ENCODE peak calls at places on chromosomes 4 and X, in six cellular contexts. M is tibial artery, X is endodermal cell, J is DND-41, I is upper lobe of right lung, G is cardiac muscle cell. B is an unnamed sample. For H3K4me1 and H3K9me3, the result is how much of the 10 kb centered on the place peaks cover.

GRCh38 chrX:100649550-100650356 is 5.8 kb downstream of the SRPX2 start:
- DNase-seq in G (peak), J (no peak), X (peak), I (peak), M (peak), B (no peak)

GRCh38 chrX:97898798-97899197 is 1015.1 kb downstream of the RPA4 start:
- DNase-seq in X (no peak), J (no peak), M (no peak), G (no peak), I (no peak), B (no peak)

GRCh38 chrX:151938172-151938571 is 25.5 kb downstream of the MAGEA4 start:
- DNase-seq in I (no peak), M (no peak), J (no peak), X (no peak), G (no peak), B (no peak)

GRCh38 chr4:122771724-122772123 is 39.2 kb downstream of the BBS12 start:
- DNase-seq in M (no peak), I (no peak), G (no peak), X (no peak), J (no peak), B (no peak)

GRCh38 chr4:97656034-97656720 is 487.1 kb downstream of the STPG2 start:
- DNase-seq in X (no peak), G (no peak), J (no peak), M (no peak), I (no peak), B (no peak)

GRCh38 chrX:124328765-124329164 is 3.7 kb upstream of the TEX13D start:
- DNase-seq in G (no peak), I (no peak), M (no peak), X (no peak), J (no peak), B (no peak)

GRCh38 chrX:47515941-47516649 is 33.1 kb upstream of the ZNF41 start:
- DNase-seq in X (no peak), M (no peak), J (no peak), I (no peak), G (no peak), B (no peak)

GRCh38 chrX:49184294-49185061 is 1.7 kb downstream of the PRICKLE3 start:
- DNase-seq in G (peak), I (peak), M (peak), X (peak), J (no peak), B (no peak)

GRCh38 chrX:15745179-15745578 is 7.1 kb downstream of the CA5B start:
- DNase-seq in M (no peak), J (no peak), G (no peak), X (no peak), I (no peak), B (no peak)

GRCh38 chr4:153296424-153296823 is 48.1 kb upstream of the MND1 start:
- DNase-seq in X (no peak), M (no peak), G (no peak), J (no peak), I (no peak), B (no peak)

GRCh38 chrX:10325606-10326005 is 168.8 kb downstream of the CLCN4 start:
- DNase-seq in G (no peak), X (no peak), M (no peak), J (no peak), I (no peak), B (no peak)

GRCh38 chr4:53346920-53347852 is 18.7 kb downstream of the SCFD2 start:
- DNase-seq in X (no peak), J (no peak), G (no peak), M (no peak), I (no peak), B (no peak)

GRCh38 chrX:13015536-13016236 is 28.7 kb downstream of the FAM9C start:
- DNase-seq in M (no peak), X (no peak), G (no peak), J (no peak), I (no peak), B (no peak)

GRCh38 chr4:76752911-76753494 is 144.9 kb downstream of the SOWAHB start:
- DNase-seq in M (peak), G (no peak), I (no peak), J (no peak), X (no peak), B (no peak)

GRCh38 chr4:152239216-152239615 is 296.7 kb downstream of the FBXW7 start:
- DNase-seq in M (no peak), X (no peak), I (no peak), G (no peak), J (no peak), B (no peak)

GRCh38 chr4:26874110-26874509 is 13.5 kb downstream of the STIM2 start:
- DNase-seq in M (no peak), G (no peak), X (peak), J (no peak), I (no peak), B (no peak)
- H3K4me1 ChIP-seq in M (under half), G (under half), X (under half), J (under half), I (under half), B (half or more)

GRCh38 chr4:44965446-44966095 is 239.2 kb upstream of the GNPDA2 start:
- DNase-seq in I (no peak), X (no peak), J (no peak), G (no peak), M (no peak), B (no peak)

GRCh38 chr4:44961001-44961755 is 234.8 kb upstream of the GNPDA2 start:
- DNase-seq in G (no peak), M (no peak), J (no peak), X (no peak), I (no peak), B (no peak)
- H3K9me3 ChIP-seq in G (under half), M (under half), J (under half), X (under half), I (under half), B (under half)

DNA sequence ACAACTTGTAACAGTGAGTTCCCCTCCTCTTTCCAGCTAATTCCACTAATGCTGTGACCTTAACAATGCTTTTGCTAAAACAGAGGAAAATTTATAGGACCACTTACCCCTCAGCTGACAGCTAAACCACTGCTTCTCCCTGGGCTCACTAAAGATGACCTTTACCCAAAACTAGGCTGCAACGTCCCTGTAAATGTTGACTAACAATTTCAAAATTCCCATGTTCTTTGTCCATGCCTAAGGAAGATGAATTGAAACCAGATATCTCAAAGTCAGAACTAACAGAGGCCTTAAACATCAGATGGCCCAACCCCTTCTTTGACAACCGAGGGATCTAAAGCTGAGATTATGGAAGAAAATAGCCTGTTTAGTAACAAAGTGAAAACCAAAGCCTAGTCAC is 32.5 kb downstream of the AFAP1 start:
- DNase-seq in J (no peak), I (no peak), M (no peak), X (no peak), G (no peak), B (no peak)
- H3K4me1 ChIP-seq in J (under half), I (half or more), M (under half), X (under half), G (half or more), B (under half)

DNA sequence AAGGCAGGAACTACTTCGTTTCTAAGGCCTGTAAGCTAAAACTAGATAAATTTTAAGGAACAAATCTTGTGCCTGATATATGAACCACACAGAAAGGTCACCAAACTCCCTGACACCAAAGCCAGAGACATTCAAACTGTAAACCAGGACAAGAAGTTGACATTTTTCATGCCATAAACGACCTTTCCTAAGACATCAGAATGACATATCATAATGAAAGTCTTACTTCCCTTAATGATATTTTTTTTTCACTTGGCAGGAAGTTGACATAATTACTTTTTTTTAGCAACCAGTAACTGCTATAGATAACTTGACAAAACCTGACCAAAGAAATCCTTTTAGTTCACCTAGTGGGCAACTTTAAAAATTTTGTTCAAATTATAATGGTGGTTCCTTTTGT is 231.5 kb upstream of the AGTR2 start:
- DNase-seq in J (no peak), M (no peak), I (no peak), G (no peak), X (no peak), B (no peak)
- H3K9me3 ChIP-seq in J (under half), M (under half), I (under half), G (under half), X (under half), B (under half)

DNA sequence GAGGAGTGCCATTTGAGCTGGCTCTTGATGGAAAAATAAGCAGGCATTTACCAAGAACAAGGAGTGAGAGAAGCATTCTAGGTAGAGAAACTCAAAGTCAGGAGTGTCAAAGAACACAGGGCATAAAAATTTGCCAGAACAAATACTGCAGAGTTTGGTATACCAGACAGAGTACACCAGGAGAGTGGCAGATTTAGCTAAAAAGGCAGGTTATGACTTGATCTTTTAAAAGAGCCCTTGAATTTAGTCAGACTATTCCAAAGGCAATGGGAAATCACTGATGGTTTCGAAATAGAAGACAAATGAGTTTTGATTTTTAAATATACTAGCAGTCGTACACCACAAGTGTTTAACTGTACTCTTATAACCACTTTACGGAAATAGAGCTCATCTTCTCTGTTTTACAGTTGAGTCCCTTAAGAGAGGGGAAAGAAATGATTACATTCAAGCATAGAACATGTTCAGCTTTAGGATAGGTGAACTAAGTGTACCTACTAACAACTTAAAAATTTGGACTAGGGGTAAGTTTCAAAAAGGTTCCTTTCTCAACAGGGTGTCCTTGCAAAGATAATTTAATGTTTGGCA is 10.2 kb downstream of the UBE2D3 start:
- DNase-seq in J (no peak), M (no peak), X (no peak), G (no peak), I (no peak), B (no peak)
- H3K4me1 ChIP-seq in J (half or more), M (under half), X (under half), G (half or more), I (half or more), B (half or more)

GRCh38 chrX:135914404-135914803 is 20.9 kb downstream of the SAGE1 start:
- DNase-seq in J (no peak), X (no peak), M (no peak), I (no peak), G (no peak), B (no peak)
- H3K9me3 ChIP-seq in J (under half), X (under half), M (under half), I (under half), G (under half), B (under half)

DNA sequence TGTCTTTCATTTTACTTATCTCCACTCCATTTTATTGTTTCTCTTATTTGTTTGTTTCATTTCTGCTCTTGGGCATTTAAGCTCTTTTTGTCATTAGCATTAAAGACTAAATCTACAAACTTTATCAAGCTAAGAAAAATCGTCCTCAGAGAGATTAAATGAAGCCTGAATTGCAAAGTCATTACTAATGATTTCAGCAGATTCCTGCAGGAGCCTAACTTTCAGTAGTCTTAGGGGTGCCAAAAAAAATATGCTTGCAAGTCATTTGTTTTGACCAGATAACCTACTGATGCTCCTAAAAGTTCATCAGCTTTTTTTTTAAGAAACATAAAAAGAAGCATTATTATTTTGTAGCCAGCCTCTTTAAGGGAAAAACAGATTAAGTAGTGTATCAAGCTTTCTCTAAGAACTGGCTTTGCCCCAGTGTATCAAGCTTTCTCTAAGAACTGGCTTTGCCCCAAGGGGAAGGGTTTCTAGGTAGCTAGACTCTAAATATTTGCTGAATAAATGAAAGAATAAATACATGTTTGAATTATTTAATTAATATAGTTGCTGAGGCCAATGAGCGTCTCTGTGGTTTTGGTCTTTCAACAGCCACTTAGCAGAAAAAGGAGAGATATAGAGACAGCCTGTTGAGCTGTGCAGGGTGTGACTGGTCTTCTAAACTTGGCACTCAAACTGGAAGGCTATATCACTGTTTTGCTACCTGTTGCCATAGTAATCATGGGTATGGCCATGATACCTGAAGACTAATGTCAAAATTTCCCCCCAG is 174.2 kb downstream of the BTC start:
- DNase-seq in M (no peak), X (no peak), I (no peak), G (peak), J (no peak), B (no peak)
- H3K4me1 ChIP-seq in M (under half), X (under half), I (under half), G (under half), J (under half), B (under half)

GRCh38 chr4:28890949-28891348 is 1829.2 kb upstream of the PCDH7 start:
- DNase-seq in X (no peak), G (no peak), I (no peak), J (no peak), M (no peak), B (no peak)
- H3K9me3 ChIP-seq in X (under half), G (under half), I (under half), J (under half), M (under half), B (under half)

GRCh38 chrX:139831017-139831416 is 101.8 kb downstream of the ATP11C start:
- DNase-seq in M (no peak), J (no peak), G (no peak), I (no peak), X (no peak), B (no peak)
- H3K4me1 ChIP-seq in M (under half), J (under half), G (under half), I (under half), X (under half), B (under half)